ENCODE peak calls at places on chromosomes 16 and 17, in eight cellular contexts. X, H, F, W, U, P, D and C are unnamed samples. For H3K4me1, the result is how much of the 10 kb centered on the place peaks cover.

GRCh38 chr16:28288117-28288516 is 4.2 kb upstream of the SBK1 start:
- DNase-seq in X (no peak), H (no peak), F (no peak), W (no peak), U (no peak), P (no peak), D (no peak), C (no peak)

GRCh38 chr16:52592216-52592592 is 45.3 kb upstream of the TOX3 start:
- DNase-seq in X (no peak), H (no peak), F (no peak), W (no peak), U (no peak), P (no peak), D (no peak), C (no peak)

GRCh38 chr16:7938175-7938574 is 605.5 kb downstream of the RBFOX1 start:
- DNase-seq in X (no peak), H (no peak), F (no peak), W (no peak), U (no peak), P (no peak), D (no peak), C (no peak)

GRCh38 chr16:27264151-27264550 is 4.4 kb downstream of the NSMCE1 start:
- DNase-seq in X (no peak), H (no peak), F (peak), W (no peak), U (peak), P (no peak), D (no peak), C (no peak)

GRCh38 chr16:85844786-85845185 is 45.3 kb downstream of the COX4I1 start:
- DNase-seq in X (no peak), H (no peak), F (no peak), W (no peak), U (no peak), P (peak), D (no peak), C (no peak)

GRCh38 chr16:52976539-52977167 is 76.0 kb downstream of the CHD9NB start:
- DNase-seq in X (peak), H (peak), F (peak), W (no peak), U (peak), P (no peak), D (peak), C (no peak)

GRCh38 chr16:70712942-70713341 is 27.1 kb upstream of the MTSS2 start:
- DNase-seq in X (no peak), H (no peak), F (no peak), W (no peak), U (no peak), P (no peak), D (no peak), C (no peak)

GRCh38 chr17:77061711-77062110 is 79.1 kb upstream of the SEC14L1 start:
- DNase-seq in X (no peak), H (no peak), F (no peak), W (no peak), U (no peak), P (no peak), D (no peak), C (no peak)

GRCh38 chr16:65312071-65312470 is 190.2 kb upstream of the CDH11 start:
- DNase-seq in X (no peak), H (no peak), F (no peak), W (no peak), U (peak), P (no peak), D (no peak), C (no peak)

GRCh38 chr16:14464192-14464591 is 165.9 kb downstream of the PARN start:
- DNase-seq in X (no peak), H (no peak), F (no peak), W (no peak), U (no peak), P (no peak), D (no peak), C (no peak)

GRCh38 chr17:63774141-63774981 is at the start of gene DDX42:
- DNase-seq in X (peak), H (peak), F (no peak), W (peak), U (peak), P (peak), D (peak), C (peak)

GRCh38 chr17:41870627-41871026 is 5.4 kb upstream of the KLHL11 start:
- DNase-seq in X (peak), H (no peak), F (no peak), W (no peak), U (no peak), P (no peak), D (no peak), C (no peak)

GRCh38 chr17:41865596-41865893 is 322 bp upstream of the KLHL11 start:
- DNase-seq in X (no peak), H (no peak), F (no peak), W (no peak), U (no peak), P (no peak), D (no peak), C (no peak)

GRCh38 chr17:41870097-41870496 is 4.9 kb upstream of the KLHL11 start:
- DNase-seq in X (peak), H (no peak), F (no peak), W (no peak), U (no peak), P (no peak), D (no peak), C (no peak)

GRCh38 chr17:41869426-41869825 is 4.2 kb upstream of the KLHL11 start:
- DNase-seq in X (no peak), H (no peak), F (no peak), W (no peak), U (no peak), P (no peak), D (no peak), C (peak)

DNA sequence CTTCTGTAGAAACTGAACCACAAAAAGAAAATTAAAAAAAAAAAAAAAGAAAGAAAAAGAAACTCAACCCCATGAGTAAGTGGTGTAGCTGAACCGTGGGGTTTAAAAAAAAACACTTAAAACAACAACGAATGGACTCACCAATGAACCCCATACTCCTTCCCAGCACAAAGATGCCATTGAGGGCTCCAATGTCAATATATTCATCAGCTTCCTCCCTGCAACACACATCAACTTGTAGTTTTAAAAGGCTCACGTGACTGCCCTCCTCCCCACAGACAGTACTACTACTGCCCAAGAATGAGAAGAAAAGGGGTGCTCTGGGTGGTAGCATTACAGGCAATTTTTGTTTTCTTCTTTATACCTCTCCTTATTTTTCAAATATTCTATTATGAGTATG is 3.3 kb upstream of the KLHL11 start:
- DNase-seq in X (no peak), H (no peak), F (no peak), W (no peak), U (no peak), P (no peak), D (no peak), C (no peak)
- H3K4me1 ChIP-seq in X (under half), H (under half), F (under half), W (under half), U (under half), P (under half), D (under half), C (under half)

DNA sequence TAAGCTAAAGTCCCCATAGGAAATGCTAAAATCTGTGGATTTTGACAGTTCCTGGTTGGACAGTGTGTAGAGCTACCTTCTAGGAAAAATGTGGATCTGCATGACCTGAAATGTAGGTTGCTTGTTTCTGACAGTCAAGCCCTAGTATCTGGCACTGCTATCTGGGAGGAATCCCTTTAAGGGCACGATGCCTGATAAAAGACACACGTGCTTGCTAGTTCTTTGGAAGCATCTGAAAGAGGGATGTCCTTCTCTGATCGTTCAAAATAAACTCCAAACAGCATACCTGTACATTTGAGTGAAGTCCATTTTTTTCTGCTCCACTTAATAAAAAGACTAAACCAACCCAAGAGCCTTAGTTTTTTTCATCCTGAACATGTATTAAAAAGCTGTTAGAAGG is 101.3 kb downstream of the CDK5R1 start:
- DNase-seq in X (no peak), H (no peak), F (no peak), W (no peak), U (no peak), P (no peak), D (no peak), C (no peak)
- H3K4me3 ChIP-seq in X (no peak), H (no peak), F (no peak), W (no peak), U (no peak), P (no peak), D (no peak), C (no peak)

GRCh38 chr17:55269894-55270293 is 5.1 kb downstream of the HLF start:
- DNase-seq in X (no peak), H (no peak), F (no peak), W (no peak), U (no peak), P (no peak), D (no peak), C (no peak)

GRCh38 chr17:55271958-55272710 is 7.4 kb downstream of the HLF start:
- DNase-seq in X (no peak), H (no peak), F (no peak), W (no peak), U (no peak), P (no peak), D (no peak), C (no peak)

GRCh38 chr17:55268649-55269480 is 4.1 kb downstream of the HLF start:
- DNase-seq in X (no peak), H (no peak), F (no peak), W (no peak), U (no peak), P (no peak), D (no peak), C (no peak)

GRCh38 chr17:55272711-55273578 is 8.2 kb downstream of the HLF start:
- DNase-seq in X (no peak), H (no peak), F (no peak), W (no peak), U (no peak), P (no peak), D (no peak), C (no peak)

DNA sequence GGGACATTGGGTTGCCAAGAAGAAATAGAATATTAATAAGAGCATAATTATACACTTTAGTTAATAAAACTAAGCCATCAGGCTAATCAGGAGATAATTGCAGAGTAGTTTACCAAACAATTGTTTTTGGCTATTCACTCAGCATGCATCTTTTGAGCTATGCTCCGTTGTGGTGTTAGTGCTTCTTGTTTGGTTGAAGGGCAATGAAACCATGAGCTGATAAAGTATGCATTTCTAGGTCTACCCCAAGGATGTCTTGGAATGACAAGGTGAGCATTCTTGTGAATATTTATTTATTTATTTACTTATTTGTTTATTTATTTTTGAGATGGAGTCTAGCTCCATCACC is 6.4 kb downstream of the HLF start:
- DNase-seq in X (no peak), H (no peak), F (no peak), W (no peak), U (no peak), P (no peak), D (no peak), C (no peak)
- H3K4me1 ChIP-seq in X (under half), H (under half), F (under half), W (half or more), U (under half), P (under half), D (under half), C (under half)

GRCh38 chr17:16975266-16975651 is 3.3 kb upstream of the TNFRSF13B start:
- DNase-seq in X (peak), H (no peak), F (no peak), W (no peak), U (no peak), P (no peak), D (no peak), C (no peak)
- H3K4me3 ChIP-seq in X (no peak), H (no peak), F (no peak), W (no peak), U (no peak), P (no peak), D (no peak), C (no peak)

DNA sequence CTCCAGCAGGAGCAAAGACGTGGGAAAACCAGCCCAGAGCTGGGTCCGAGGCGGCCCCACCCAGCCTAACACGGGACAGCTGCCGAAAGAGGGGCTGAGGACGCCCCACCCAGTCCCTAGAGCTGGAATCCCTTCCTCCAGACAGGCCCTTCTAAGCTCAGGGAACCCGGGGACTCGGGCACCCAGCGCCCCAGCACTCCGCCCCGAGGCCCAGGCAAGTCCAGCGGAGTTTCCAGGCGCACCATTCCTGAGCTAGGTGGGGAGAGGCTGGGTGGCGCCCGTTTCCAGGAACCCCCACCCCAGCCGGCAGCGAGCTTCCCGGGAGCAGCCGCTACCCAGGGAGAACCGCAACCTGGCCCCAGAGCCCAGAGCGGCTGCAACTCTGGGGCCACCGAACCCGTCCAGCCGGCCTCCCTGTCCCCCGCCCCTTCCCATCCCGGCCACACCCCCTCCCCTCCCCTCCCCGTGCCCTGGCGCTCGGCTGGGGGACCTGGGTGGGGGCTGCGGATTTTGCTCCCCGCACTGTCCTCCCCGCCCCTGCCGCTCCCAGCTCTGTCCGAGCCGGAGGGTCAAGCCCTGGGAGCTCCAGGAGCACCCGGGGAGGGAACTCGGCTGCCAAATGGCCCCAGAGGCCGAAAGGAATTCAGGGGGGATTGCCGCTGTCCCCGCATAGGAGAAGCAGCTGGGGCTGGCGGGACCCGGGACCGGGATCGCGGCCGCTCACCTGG is 503 bp downstream of the TMC6 start:
- DNase-seq in X (no peak), H (no peak), F (no peak), W (no peak), U (no peak), P (peak), D (peak), C (no peak)
- H3K4me1 ChIP-seq in X (under half), H (under half), F (under half), W (half or more), U (under half), P (half or more), D (under half), C (under half)

GRCh38 chr17:82331345-82331939 is 2.1 kb downstream of the SECTM1 start:
- DNase-seq in X (no peak), H (no peak), F (no peak), W (no peak), U (no peak), P (no peak), D (no peak), C (no peak)

GRCh38 chr17:82333279-82334171 is at the start of gene SECTM1:
- DNase-seq in X (peak), H (peak), F (no peak), W (peak), U (no peak), P (peak), D (peak), C (peak)

GRCh38 chr17:82332669-82333278 is 792 bp downstream of the SECTM1 start:
- DNase-seq in X (no peak), H (no peak), F (peak), W (peak), U (peak), P (peak), D (peak), C (peak)

GRCh38 chr17:82334622-82335394 is 1.2 kb upstream of the SECTM1 start:
- DNase-seq in X (no peak), H (no peak), F (no peak), W (no peak), U (peak), P (no peak), D (no peak), C (no peak)

GRCh38 chr17:82334204-82334621 is 647 bp upstream of the SECTM1 start:
- DNase-seq in X (no peak), H (no peak), F (no peak), W (no peak), U (no peak), P (no peak), D (no peak), C (no peak)
- H3K4me3 ChIP-seq in X (no peak), H (peak), F (peak), W (peak), U (no peak), P (peak), D (peak), C (no peak)